ENCODE peak calls at places on chromosomes 6 and 20, in four cellular contexts. R is GM04504, O is M059J, I is DMS79 treated with DMSO at 0.1 percent for 48 hours. J is an unnamed sample.

GRCh38 chr6:99412065-99412464 is 13.0 kb downstream of the PNISR start:
- DNase-seq in R (no peak), O (no peak), I (no peak), J (no peak)

GRCh38 chr6:125048274-125048673 is 86.0 kb downstream of the RNF217 start:
- DNase-seq in R (no peak), O (no peak), I (no peak), J (no peak)

GRCh38 chr20:13353261-13353945 is 132.3 kb downstream of the ISM1 start:
- DNase-seq in R (no peak), O (no peak), I (no peak), J (no peak)

GRCh38 chr6:1337791-1338190 is 25.9 kb downstream of the FOXQ1 start:
- DNase-seq in R (no peak), O (peak), I (no peak), J (no peak)

GRCh38 chr6:22383016-22383415 is 86.2 kb upstream of the PRL start:
- DNase-seq in R (no peak), O (peak), I (no peak), J (no peak)

GRCh38 chr6:79127660-79128059 is 49.6 kb upstream of the PHIP start:
- DNase-seq in R (no peak), O (no peak), I (no peak), J (no peak)

GRCh38 chr6:167974644-167975344 is 22.7 kb upstream of the KIF25 start:
- DNase-seq in R (no peak), O (no peak), I (no peak), J (no peak)

GRCh38 chr20:32521780-32522524 is 63.2 kb downstream of the NOL4L start:
- DNase-seq in R (peak), O (peak), I (peak), J (no peak)

GRCh38 chr20:17664025-17664638 is 17.9 kb downstream of the RRBP1 start:
- DNase-seq in R (no peak), O (no peak), I (no peak), J (no peak)

GRCh38 chr6:21227486-21227885 is 366.1 kb upstream of the SOX4 start:
- DNase-seq in R (no peak), O (peak), I (no peak), J (no peak)

GRCh38 chr6:88177961-88178464 is 11.9 kb upstream of the CNR1 start:
- DNase-seq in R (no peak), O (peak), I (no peak), J (no peak)

GRCh38 chr6:150685860-150686259 is 86.2 kb downstream of the PLEKHG1 start:
- DNase-seq in R (no peak), O (peak), I (no peak), J (no peak)

GRCh38 chr6:99350573-99350972 is 1.1 kb upstream of the FAXC start:
- DNase-seq in R (no peak), O (no peak), I (peak), J (no peak)

GRCh38 chr6:156910938-156911337 is 133.8 kb downstream of the ARID1B start:
- DNase-seq in R (no peak), O (peak), I (no peak), J (no peak)

GRCh38 chr6:108640104-108640503 is 79.4 kb downstream of the FOXO3 start:
- DNase-seq in R (no peak), O (no peak), I (no peak), J (no peak)

GRCh38 chr20:4070323-4071176 is 55.2 kb upstream of the RNF24 start:
- DNase-seq in R (no peak), O (no peak), I (no peak), J (no peak)

GRCh38 chr6:100186552-100186951 is 192.5 kb upstream of the MCHR2 start:
- DNase-seq in R (no peak), O (peak), I (no peak), J (no peak)

GRCh38 chr6:80154160-80154559 is 47.7 kb downstream of the BCKDHB start:
- DNase-seq in R (no peak), O (no peak), I (no peak), J (no peak)

GRCh38 chr6:149419696-149420404 is 19.8 kb downstream of the SUMO4 start:
- DNase-seq in R (no peak), O (no peak), I (no peak), J (no peak)

GRCh38 chr6:12957321-12958051 is 240.9 kb downstream of the PHACTR1 start:
- DNase-seq in R (no peak), O (peak), I (peak), J (peak)

GRCh38 chr20:4083103-4083864 is 67.9 kb upstream of the RNF24 start:
- DNase-seq in R (no peak), O (no peak), I (no peak), J (no peak)

GRCh38 chr6:130431346-130431745 is 65.5 kb downstream of the TMEM200A start:
- DNase-seq in R (no peak), O (no peak), I (no peak), J (no peak)

GRCh38 chr20:23086931-23087411 is 847 bp upstream of the CD93 start:
- DNase-seq in R (no peak), O (no peak), I (no peak), J (no peak)

GRCh38 chr6:130680118-130680517 is 147.1 kb upstream of the SMLR1 start:
- DNase-seq in R (no peak), O (peak), I (no peak), J (no peak)

GRCh38 chr6:25685896-25686295 is 33.9 kb downstream of the SCGN start:
- DNase-seq in R (no peak), O (no peak), I (no peak), J (no peak)

GRCh38 chr20:32574296-32575226 is 10.6 kb downstream of the NOL4L start:
- DNase-seq in R (peak), O (peak), I (peak), J (peak)

GRCh38 chr6:16355699-16356481 is 117.5 kb downstream of the GMPR start:
- DNase-seq in R (no peak), O (peak), I (no peak), J (no peak)

GRCh38 chr6:157813757-157814455 is 9.1 kb upstream of the SNX9 start:
- DNase-seq in R (peak), O (peak), I (no peak), J (peak)

GRCh38 chr20:50041238-50041915 is 58.6 kb downstream of the SNAI1 start:
- DNase-seq in R (no peak), O (no peak), I (no peak), J (no peak)

GRCh38 chr20:36217226-36217625 is 19.1 kb upstream of the AAR2 start:
- DNase-seq in R (no peak), O (peak), I (no peak), J (no peak)

J was measured in skeletal muscle cell.